ENCODE peak calls at places on chromosomes 12 and 14, in five cellular contexts. H is mucosa of gallbladder; C is MCF 10A; G is activated T-cell treated with anti-CD3 and anti-CD28 coated beads, Interleukin-2, amount 50 U/mL, for 4 hours; A is AG20443. S is an unnamed sample.

GRCh38 chr12:55736780-55737580 is 5.9 kb upstream of the GDF11 start:
- DNase-seq in H (peak), C (peak), G (peak), A (peak), S (peak)

GRCh38 chr12:65121049-65121955 is at the start of gene WIF1:
- DNase-seq in H (no peak), C (no peak), G (peak), A (peak), S (peak)

GRCh38 chr12:1933342-1933992 is 15.0 kb upstream of the CACNA2D4 start:
- DNase-seq in H (no peak), C (no peak), G (no peak), A (no peak), S (no peak)

GRCh38 chr14:103528158-103528511 is 861 bp upstream of the TRMT61A start:
- DNase-seq in H (no peak), C (no peak), G (no peak), A (peak), S (no peak)

GRCh38 chr12:85673921-85674420 is 162.2 kb downstream of the RASSF9 start:
- DNase-seq in H (no peak), C (no peak), G (no peak), A (no peak), S (no peak)

GRCh38 chr14:26385302-26385701 is 212.5 kb downstream of the NOVA1 start:
- DNase-seq in H (no peak), C (no peak), G (no peak), A (no peak), S (no peak)

GRCh38 chr12:66688836-66689439 is 10.1 kb upstream of the GRIP1 start:
- DNase-seq in H (peak), C (peak), G (peak), A (peak), S (peak)

GRCh38 chr14:87901652-87902051 is 91.3 kb downstream of the GALC start:
- DNase-seq in H (no peak), C (no peak), G (no peak), A (no peak), S (no peak)

GRCh38 chr12:71661977-71662522 is 1.6 kb downstream of the ZFC3H1 start:
- DNase-seq in H (no peak), C (peak), G (no peak), A (peak), S (peak)

S was measured in epithelial cell of esophagus.